ENCODE peak calls at places on chromosomes 6 and 20, in seven cellular contexts. W, V, N, I, Z, B and R are unnamed samples.
A peak's percentile ranks its signal among the peaks of the same experiment; 100 is the strongest.

GRCh38 chr6:61809004-61809595 is 476.9 kb downstream of the KHDRBS2 start:
- DNase-seq in W (no peak), V (no peak), Z (no peak), I (no peak), B (peak; percentile 58), N (no peak), R (no peak)

GRCh38 chr6:13065596-13065995 is 262.7 kb downstream of the TBC1D7 start:
- DNase-seq in V (no peak), Z (no peak), I (no peak), W (no peak), N (no peak), B (no peak), R (no peak)

GRCh38 chr6:34593741-34594140 is 37.6 kb upstream of the SPDEF start:
- DNase-seq in B (no peak), V (no peak), I (no peak), Z (no peak), W (no peak), N (no peak), R (no peak)

GRCh38 chr20:38357653-38358207 is 11.4 kb downstream of the LBP start:
- DNase-seq in Z (no peak), I (no peak), B (no peak), V (no peak), W (no peak), N (no peak), R (peak; percentile 45)

GRCh38 chr20:6708010-6708409 is 59.5 kb upstream of the BMP2 start:
- DNase-seq in B (no peak), N (peak; percentile 80), I (no peak), W (peak; percentile 26), V (no peak), Z (no peak), R (peak; percentile 77)

GRCh38 chr6:113103618-113104390 is 753.3 kb upstream of the MARCKS start:
- DNase-seq in I (no peak), B (no peak), W (no peak), N (no peak), Z (no peak), V (no peak), R (no peak)

GRCh38 chr6:113671440-113671839 is 185.7 kb upstream of the MARCKS start:
- DNase-seq in V (no peak), B (no peak), N (no peak), I (no peak), Z (no peak), W (peak; percentile 31), R (no peak)

GRCh38 chr6:71498643-71499042 is 210.0 kb downstream of the OGFRL1 start:
- DNase-seq in I (no peak), B (no peak), Z (no peak), V (no peak), N (no peak), W (no peak), R (no peak)

GRCh38 chr20:5864428-5864827 is 85.9 kb downstream of the TRMT6 start:
- DNase-seq in B (no peak), V (no peak), Z (no peak), I (no peak), W (no peak), N (no peak), R (no peak)

GRCh38 chr20:11459090-11459877 is 458.4 kb upstream of the BTBD3 start:
- DNase-seq in V (no peak), I (no peak), Z (no peak), N (no peak), B (no peak), W (no peak), R (no peak)

GRCh38 chr6:15969236-15969778 is 159.6 kb upstream of the MYLIP start:
- DNase-seq in I (no peak), W (no peak), V (no peak), N (no peak), B (no peak), Z (no peak), R (no peak)

GRCh38 chr20:32432277-32432676 is 74.1 kb downstream of the ASXL1 start:
- DNase-seq in V (no peak), Z (no peak), N (no peak), B (no peak), W (no peak), I (no peak), R (no peak)

GRCh38 chr6:82363368-82364086 is at the start of gene TPBG:
- DNase-seq in V (peak; percentile 15), Z (no peak), W (peak; percentile 46), B (peak; percentile 79), I (peak; percentile 62), N (peak; percentile 45), R (peak; percentile 49)

GRCh38 chr6:144286503-144287393 is 1.6 kb downstream of the UTRN start:
- DNase-seq in V (no peak), W (peak; percentile 62), N (peak; percentile 86), I (peak; percentile 70), Z (no peak), B (peak; percentile 84), R (peak; percentile 81)

GRCh38 chr6:43636312-43636667 is 650 bp downstream of the MAD2L1BP start:
- DNase-seq in B (peak; percentile 16), N (no peak), Z (no peak), V (no peak), I (no peak), W (no peak), R (no peak)

GRCh38 chr6:63963756-63964315 is 328.2 kb downstream of the PHF3 start:
- DNase-seq in Z (no peak), W (no peak), N (no peak), I (no peak), V (no peak), B (no peak), R (no peak)

GRCh38 chr6:42043787-42044475 is 6.4 kb upstream of the TAF8 start:
- DNase-seq in Z (peak; percentile 86), W (peak; percentile 83), V (peak; percentile 89), N (peak; percentile 88), B (peak; percentile 91), I (peak; percentile 89), R (peak; percentile 91)

GRCh38 chr6:107819976-107820551 is 4.0 kb downstream of the SCML4 start:
- DNase-seq in B (peak; percentile 40), Z (no peak), I (no peak), W (no peak), V (no peak), N (no peak), R (no peak)

GRCh38 chr6:138493413-138493812 is 5.9 kb downstream of the NHSL1 start:
- DNase-seq in B (peak; percentile 17), N (no peak), W (no peak), V (no peak), I (peak; percentile 82), Z (no peak), R (peak; percentile 49)

GRCh38 chr6:41469951-41470340 is 76.2 kb upstream of the FOXP4 start:
- DNase-seq in N (no peak), V (no peak), B (no peak), Z (no peak), I (no peak), W (no peak), R (no peak)

DNA sequence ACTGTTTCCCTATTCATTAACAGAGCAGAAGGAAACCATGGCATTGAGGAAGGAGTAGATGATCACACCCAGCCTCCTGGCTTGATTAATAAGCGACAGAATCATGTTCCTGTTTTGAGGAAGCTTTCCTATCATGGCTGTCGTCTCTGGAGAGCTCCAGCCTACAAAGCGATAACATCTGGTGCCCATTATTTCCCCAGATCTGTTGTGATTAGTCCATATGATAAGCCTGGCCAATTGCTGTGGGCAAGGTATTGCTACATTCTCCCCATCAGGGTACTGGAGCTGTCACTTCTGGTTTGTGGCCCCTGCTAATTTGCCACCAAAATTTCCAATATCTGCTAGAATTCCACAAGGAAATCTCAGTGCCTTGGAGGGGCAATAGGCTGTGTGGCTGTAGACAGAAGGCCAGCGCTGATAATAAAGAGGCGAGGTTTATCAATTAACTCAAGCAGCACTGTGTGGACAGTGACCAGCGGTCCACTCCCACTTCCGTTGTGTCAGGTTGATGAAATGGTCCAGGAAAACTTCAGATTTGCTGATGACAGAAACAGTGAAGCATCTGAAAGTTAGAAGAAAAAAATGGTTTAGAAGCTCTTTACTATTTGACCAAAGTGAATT is 66.4 kb downstream of the OLIG3 start:
- DNase-seq in Z (no peak), V (no peak), I (no peak), N (no peak), W (no peak), B (no peak), R (no peak)
- H3K4me1 ChIP-seq in Z (peaks cover 6% of the 10 kb centered on the region), V (peaks cover 4% of the 10 kb centered on the region), I (no peaks in the 10 kb centered on the region), N (no peaks in the 10 kb centered on the region), W (no peaks in the 10 kb centered on the region), B (no peaks in the 10 kb centered on the region), R (no peaks in the 10 kb centered on the region)

DNA sequence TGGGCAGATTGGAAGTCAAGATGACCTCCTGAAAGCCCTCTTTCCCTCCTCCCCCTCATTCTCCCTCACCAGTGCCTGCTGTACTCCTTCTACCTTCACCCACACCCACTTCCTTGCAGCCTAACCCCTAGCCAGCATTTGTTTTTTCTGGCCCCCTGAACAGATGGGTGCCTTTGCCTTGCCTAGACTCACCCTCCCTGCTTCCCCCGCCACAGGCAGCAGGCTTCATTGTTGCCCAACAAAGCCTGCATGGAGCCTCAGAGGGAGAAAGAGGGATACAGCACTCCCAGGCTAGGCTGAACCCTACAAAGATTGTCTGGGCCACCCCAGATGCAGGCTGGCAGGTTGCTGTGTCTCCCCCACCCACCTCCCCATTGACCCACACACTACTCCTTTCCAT is 2.7 kb downstream of the MOCS1 start:
- DNase-seq in I (no peak), Z (no peak), W (no peak), N (no peak), B (no peak), V (no peak), R (no peak)
- H3K4me3 ChIP-seq in I (peak overlapping the region; percentile 6), Z (no peak overlapping the region), W (peak overlapping the region; percentile 78), N (peak overlapping the region; percentile 93), B (no peak overlapping the region), V (no peak overlapping the region), R (no peak overlapping the region)

GRCh38 chr20:21230220-21230619 is 72.9 kb upstream of the XRN2 start:
- DNase-seq in I (no peak), Z (no peak), B (no peak), V (no peak), W (no peak), N (no peak), R (no peak)
- H3K27ac ChIP-seq in I (no peak overlapping the region), Z (no peak overlapping the region), B (no peak overlapping the region), V (no peak overlapping the region), W (no peak overlapping the region), N (no peak overlapping the region), R (no peak overlapping the region)

GRCh38 chr20:62243906-62244515 is 5.7 kb downstream of the OSBPL2 start:
- DNase-seq in W (no peak), V (no peak), Z (no peak), B (no peak), N (no peak), I (no peak), R (no peak)

GRCh38 chr20:62244644-62245108 is 6.4 kb downstream of the OSBPL2 start:
- DNase-seq in I (no peak), W (no peak), N (no peak), B (no peak), Z (no peak), V (no peak), R (no peak)

GRCh38 chr20:62242196-62242595 is 3.9 kb downstream of the OSBPL2 start:
- DNase-seq in W (no peak), V (no peak), N (no peak), Z (no peak), I (no peak), B (no peak), R (no peak)

GRCh38 chr20:62241501-62241900 is 3.2 kb downstream of the OSBPL2 start:
- DNase-seq in W (no peak), B (no peak), I (no peak), N (no peak), V (no peak), Z (no peak), R (no peak)

DNA sequence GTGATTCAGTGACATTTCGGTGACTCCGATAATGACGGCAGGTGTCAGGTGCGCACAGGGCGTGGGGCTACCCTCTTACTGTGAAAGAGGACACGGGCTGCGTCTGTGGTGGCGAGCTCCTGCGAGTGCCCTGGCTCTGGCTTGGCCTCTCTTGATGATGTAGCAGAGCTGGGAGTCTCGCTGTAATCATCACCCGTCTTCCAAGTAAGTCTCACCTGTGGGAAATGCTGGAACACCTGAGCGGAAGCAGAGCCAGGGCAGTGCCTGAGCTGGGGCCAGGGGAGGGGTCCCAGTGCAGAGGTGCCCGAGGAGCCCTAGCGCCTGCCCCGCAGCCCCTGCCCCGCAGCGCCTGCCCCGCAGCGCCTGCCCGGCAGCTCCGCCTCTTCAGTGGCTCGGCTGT is 4.8 kb downstream of the OSBPL2 start:
- DNase-seq in I (no peak), B (no peak), V (no peak), Z (no peak), N (no peak), W (no peak), R (no peak)
- H3K4me1 ChIP-seq in I (peaks cover 3% of the 10 kb centered on the region), B (peaks cover 17% of the 10 kb centered on the region), V (peaks cover 8% of the 10 kb centered on the region), Z (peaks cover 31% of the 10 kb centered on the region), N (peaks cover 6% of the 10 kb centered on the region), W (peaks cover 25% of the 10 kb centered on the region), R (peaks cover 8% of the 10 kb centered on the region)